ENCODE peak calls at places on chromosomes 7 and 10, in six cellular contexts. One of them, this sample, is unnamed.

GRCh38 chr7:80924090-80924489 is 5.2 kb upstream of the SEMA3C start:
- DNase-seq in mammary epithelial cell: no peak
- DNase-seq in keratinocyte: no peak
- DNase-seq in foreskin fibroblast: no peak
- DNase-seq in dorsolateral prefrontal cortex: no peak
- DNase-seq in progenitor cell of endocrine pancreas: no peak
- DNase-seq in this sample: no peak

GRCh38 chr7:36141351-36141750 is 11.7 kb upstream of the EEPD1 start:
- DNase-seq in keratinocyte: no peak
- DNase-seq in mammary epithelial cell: no peak
- DNase-seq in foreskin fibroblast: no peak
- DNase-seq in dorsolateral prefrontal cortex: no peak
- DNase-seq in progenitor cell of endocrine pancreas: no peak
- DNase-seq in this sample: no peak

GRCh38 chr10:112535432-112536038 is 88.5 kb downstream of the VTI1A start:
- DNase-seq in progenitor cell of endocrine pancreas: no peak
- DNase-seq in mammary epithelial cell: no peak
- DNase-seq in foreskin fibroblast: no peak
- DNase-seq in dorsolateral prefrontal cortex: no peak
- DNase-seq in keratinocyte: no peak
- DNase-seq in this sample: no peak

GRCh38 chr10:116522803-116523381 is 22.8 kb upstream of the PNLIP start:
- DNase-seq in dorsolateral prefrontal cortex: no peak
- DNase-seq in keratinocyte: no peak
- DNase-seq in foreskin fibroblast: no peak
- DNase-seq in mammary epithelial cell: no peak
- DNase-seq in progenitor cell of endocrine pancreas: no peak
- DNase-seq in this sample: no peak

GRCh38 chr7:45389073-45389872 is 184.9 kb upstream of the ADCY1 start:
- DNase-seq in mammary epithelial cell: no peak
- DNase-seq in keratinocyte: no peak
- DNase-seq in progenitor cell of endocrine pancreas: no peak
- DNase-seq in foreskin fibroblast: no peak
- DNase-seq in dorsolateral prefrontal cortex: no peak
- DNase-seq in this sample: no peak

GRCh38 chr10:126253613-126254002 is 134.7 kb downstream of the ADAM12 start:
- DNase-seq in foreskin fibroblast: no peak
- DNase-seq in dorsolateral prefrontal cortex: no peak
- DNase-seq in keratinocyte: peak
- DNase-seq in mammary epithelial cell: peak
- DNase-seq in progenitor cell of endocrine pancreas: no peak
- DNase-seq in this sample: no peak

GRCh38 chr7:39616138-39616537 is 7.2 kb upstream of the RALA start:
- DNase-seq in keratinocyte: no peak
- DNase-seq in dorsolateral prefrontal cortex: no peak
- DNase-seq in mammary epithelial cell: peak
- DNase-seq in foreskin fibroblast: peak
- DNase-seq in progenitor cell of endocrine pancreas: no peak
- DNase-seq in this sample: no peak

GRCh38 chr10:58017719-58018367 is 249.9 kb downstream of the IPMK start:
- DNase-seq in dorsolateral prefrontal cortex: no peak
- DNase-seq in foreskin fibroblast: peak
- DNase-seq in keratinocyte: no peak
- DNase-seq in progenitor cell of endocrine pancreas: no peak
- DNase-seq in mammary epithelial cell: peak
- DNase-seq in this sample: no peak

GRCh38 chr7:64630496-64630895 is 35.4 kb upstream of the ZNF107 start:
- DNase-seq in dorsolateral prefrontal cortex: no peak
- DNase-seq in mammary epithelial cell: no peak
- DNase-seq in foreskin fibroblast: peak
- DNase-seq in progenitor cell of endocrine pancreas: no peak
- DNase-seq in keratinocyte: no peak
- DNase-seq in this sample: no peak

GRCh38 chr7:36336380-36336779 is 53.3 kb upstream of the ANLN start:
- DNase-seq in progenitor cell of endocrine pancreas: no peak
- DNase-seq in foreskin fibroblast: no peak
- DNase-seq in keratinocyte: no peak
- DNase-seq in mammary epithelial cell: no peak
- DNase-seq in dorsolateral prefrontal cortex: no peak
- DNase-seq in this sample: no peak

GRCh38 chr7:120742370-120742769 is 115.6 kb downstream of the TSPAN12 start:
- DNase-seq in progenitor cell of endocrine pancreas: no peak
- DNase-seq in dorsolateral prefrontal cortex: no peak
- DNase-seq in keratinocyte: no peak
- DNase-seq in foreskin fibroblast: no peak
- DNase-seq in mammary epithelial cell: no peak
- DNase-seq in this sample: no peak

GRCh38 chr7:103988468-103989199 is 824 bp downstream of the RELN start:
- DNase-seq in foreskin fibroblast: peak
- DNase-seq in progenitor cell of endocrine pancreas: no peak
- DNase-seq in mammary epithelial cell: peak
- DNase-seq in dorsolateral prefrontal cortex: no peak
- DNase-seq in keratinocyte: no peak
- DNase-seq in this sample: no peak

GRCh38 chr10:125128397-125129075 is 31.8 kb downstream of the CTBP2 start:
- DNase-seq in keratinocyte: no peak
- DNase-seq in mammary epithelial cell: no peak
- DNase-seq in dorsolateral prefrontal cortex: no peak
- DNase-seq in progenitor cell of endocrine pancreas: no peak
- DNase-seq in foreskin fibroblast: peak
- DNase-seq in this sample: no peak

GRCh38 chr10:108782411-108782810 is 1140.9 kb downstream of the XPNPEP1 start:
- DNase-seq in foreskin fibroblast: peak
- DNase-seq in progenitor cell of endocrine pancreas: no peak
- DNase-seq in mammary epithelial cell: no peak
- DNase-seq in keratinocyte: no peak
- DNase-seq in dorsolateral prefrontal cortex: no peak
- DNase-seq in this sample: no peak

GRCh38 chr7:135670179-135670578 is 7.9 kb downstream of the STMP1 start:
- DNase-seq in progenitor cell of endocrine pancreas: no peak
- DNase-seq in keratinocyte: no peak
- DNase-seq in dorsolateral prefrontal cortex: no peak
- DNase-seq in foreskin fibroblast: peak
- DNase-seq in mammary epithelial cell: peak
- DNase-seq in this sample: no peak

GRCh38 chr10:105288613-105289012 is 647.5 kb downstream of the SORCS3 start:
- DNase-seq in dorsolateral prefrontal cortex: no peak
- DNase-seq in progenitor cell of endocrine pancreas: no peak
- DNase-seq in keratinocyte: no peak
- DNase-seq in mammary epithelial cell: no peak
- DNase-seq in foreskin fibroblast: no peak
- DNase-seq in this sample: no peak

GRCh38 chr10:3907514-3907913 is 122.5 kb upstream of the KLF6 start:
- DNase-seq in mammary epithelial cell: no peak
- DNase-seq in dorsolateral prefrontal cortex: no peak
- DNase-seq in foreskin fibroblast: no peak
- DNase-seq in progenitor cell of endocrine pancreas: no peak
- DNase-seq in keratinocyte: no peak
- DNase-seq in this sample: no peak

GRCh38 chr7:92766461-92767003 is 69.8 kb downstream of the CDK6 start:
- DNase-seq in foreskin fibroblast: peak
- DNase-seq in keratinocyte: no peak
- DNase-seq in mammary epithelial cell: peak
- DNase-seq in progenitor cell of endocrine pancreas: no peak
- DNase-seq in dorsolateral prefrontal cortex: no peak
- DNase-seq in this sample: no peak

GRCh38 chr10:69786791-69787190 is 14.9 kb upstream of the COL13A1 start:
- DNase-seq in foreskin fibroblast: peak
- DNase-seq in mammary epithelial cell: peak
- DNase-seq in progenitor cell of endocrine pancreas: no peak
- DNase-seq in keratinocyte: no peak
- DNase-seq in dorsolateral prefrontal cortex: no peak
- DNase-seq in this sample: no peak

GRCh38 chr7:16804674-16805439 is at the start of gene AGR2:
- DNase-seq in foreskin fibroblast: no peak
- DNase-seq in keratinocyte: peak
- DNase-seq in progenitor cell of endocrine pancreas: no peak
- DNase-seq in dorsolateral prefrontal cortex: no peak
- DNase-seq in mammary epithelial cell: peak
- DNase-seq in this sample: no peak

GRCh38 chr10:62747195-62747594 is 57.3 kb upstream of the ADO start:
- DNase-seq in keratinocyte: no peak
- DNase-seq in progenitor cell of endocrine pancreas: no peak
- DNase-seq in foreskin fibroblast: peak
- DNase-seq in dorsolateral prefrontal cortex: no peak
- DNase-seq in mammary epithelial cell: no peak
- DNase-seq in this sample: no peak

GRCh38 chr10:114624941-114625780 is 32.9 kb downstream of the ABLIM1 start:
- DNase-seq in mammary epithelial cell: peak
- DNase-seq in foreskin fibroblast: peak
- DNase-seq in keratinocyte: no peak
- DNase-seq in dorsolateral prefrontal cortex: no peak
- DNase-seq in progenitor cell of endocrine pancreas: no peak
- DNase-seq in this sample: no peak

GRCh38 chr7:157808042-157808441 is 471.2 kb downstream of the DNAJB6 start:
- DNase-seq in dorsolateral prefrontal cortex: no peak
- DNase-seq in keratinocyte: no peak
- DNase-seq in progenitor cell of endocrine pancreas: no peak
- DNase-seq in foreskin fibroblast: no peak
- DNase-seq in mammary epithelial cell: no peak
- DNase-seq in this sample: no peak

GRCh38 chr10:23512355-23513058 is 73.6 kb downstream of the OTUD1 start:
- DNase-seq in foreskin fibroblast: peak
- DNase-seq in mammary epithelial cell: peak
- DNase-seq in progenitor cell of endocrine pancreas: no peak
- DNase-seq in keratinocyte: no peak
- DNase-seq in dorsolateral prefrontal cortex: no peak
- DNase-seq in this sample: no peak

GRCh38 chr7:24877790-24878311 is 102.1 kb downstream of the OSBPL3 start:
- DNase-seq in foreskin fibroblast: peak
- DNase-seq in keratinocyte: no peak
- DNase-seq in dorsolateral prefrontal cortex: no peak
- DNase-seq in mammary epithelial cell: no peak
- DNase-seq in progenitor cell of endocrine pancreas: no peak
- DNase-seq in this sample: peak

GRCh38 chr10:132322621-132323048 is 9.4 kb upstream of the LRRC27 start:
- DNase-seq in dorsolateral prefrontal cortex: no peak
- DNase-seq in foreskin fibroblast: peak
- DNase-seq in keratinocyte: no peak
- DNase-seq in progenitor cell of endocrine pancreas: no peak
- DNase-seq in mammary epithelial cell: no peak
- DNase-seq in this sample: no peak
- TF ChIP-seq CTCF in dorsolateral prefrontal cortex: no peak
- TF ChIP-seq CTCF in foreskin fibroblast: peak
- TF ChIP-seq CTCF in keratinocyte: no peak
- TF ChIP-seq CTCF in progenitor cell of endocrine pancreas: no peak
- TF ChIP-seq CTCF in mammary epithelial cell: no peak
- TF ChIP-seq CTCF in this sample: no peak

GRCh38 chr7:51732951-51733350 is 416.3 kb upstream of the COBL start:
- DNase-seq in foreskin fibroblast: no peak
- DNase-seq in keratinocyte: no peak
- DNase-seq in mammary epithelial cell: no peak
- DNase-seq in progenitor cell of endocrine pancreas: no peak
- DNase-seq in dorsolateral prefrontal cortex: no peak
- DNase-seq in this sample: no peak
- TF ChIP-seq CTCF in foreskin fibroblast: no peak
- TF ChIP-seq CTCF in keratinocyte: no peak
- TF ChIP-seq CTCF in mammary epithelial cell: no peak
- TF ChIP-seq CTCF in progenitor cell of endocrine pancreas: peak
- TF ChIP-seq CTCF in dorsolateral prefrontal cortex: peak
- TF ChIP-seq CTCF in this sample: no peak

GRCh38 chr10:132820056-132820455 is 34.1 kb upstream of the NKX6-2 start:
- DNase-seq in dorsolateral prefrontal cortex: peak
- DNase-seq in keratinocyte: no peak
- DNase-seq in foreskin fibroblast: no peak
- DNase-seq in mammary epithelial cell: no peak
- DNase-seq in progenitor cell of endocrine pancreas: no peak
- DNase-seq in this sample: no peak

GRCh38 chr10:132813560-132814468 is 27.9 kb upstream of the NKX6-2 start:
- DNase-seq in progenitor cell of endocrine pancreas: no peak
- DNase-seq in foreskin fibroblast: no peak
- DNase-seq in keratinocyte: no peak
- DNase-seq in dorsolateral prefrontal cortex: peak
- DNase-seq in mammary epithelial cell: no peak
- DNase-seq in this sample: no peak

GRCh38 chr10:132815161-132815857 is 29.4 kb upstream of the NKX6-2 start:
- DNase-seq in dorsolateral prefrontal cortex: peak
- DNase-seq in keratinocyte: no peak
- DNase-seq in mammary epithelial cell: no peak
- DNase-seq in progenitor cell of endocrine pancreas: no peak
- DNase-seq in foreskin fibroblast: no peak
- DNase-seq in this sample: no peak

GRCh38 chr10:132814469-132814856 is 28.5 kb upstream of the NKX6-2 start:
- DNase-seq in foreskin fibroblast: no peak
- DNase-seq in dorsolateral prefrontal cortex: peak
- DNase-seq in progenitor cell of endocrine pancreas: no peak
- DNase-seq in mammary epithelial cell: no peak
- DNase-seq in keratinocyte: no peak
- DNase-seq in this sample: no peak

DNA sequence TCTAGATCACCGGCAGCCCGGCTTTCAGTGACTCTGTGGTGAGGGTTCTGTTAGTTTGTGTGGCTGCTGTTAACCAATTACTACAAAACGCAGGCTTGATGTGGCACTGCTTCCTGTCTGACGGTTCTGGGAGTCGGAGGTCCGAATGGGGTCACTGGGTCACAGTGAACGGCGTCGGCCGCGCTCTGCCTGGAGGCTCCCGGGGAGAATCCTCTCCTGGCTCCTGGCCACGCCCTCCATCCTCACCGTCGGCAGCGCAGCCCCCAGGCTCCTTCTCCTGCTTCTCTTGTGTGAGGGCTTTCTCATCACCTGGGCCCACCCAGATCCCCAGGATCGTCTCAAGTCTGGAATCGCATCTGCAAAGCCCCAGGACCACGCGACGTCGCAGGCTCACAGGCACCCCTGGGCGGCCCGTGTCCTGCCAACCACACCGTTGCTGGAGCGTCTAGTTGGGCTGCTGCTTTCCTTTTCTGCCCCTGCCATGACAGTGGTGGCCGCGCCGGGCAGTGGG is 31.8 kb upstream of the NKX6-2 start:
- DNase-seq in foreskin fibroblast: no peak
- DNase-seq in mammary epithelial cell: no peak
- DNase-seq in keratinocyte: no peak
- DNase-seq in progenitor cell of endocrine pancreas: no peak
- DNase-seq in dorsolateral prefrontal cortex: peak
- DNase-seq in this sample: no peak
- TF ChIP-seq CTCF in foreskin fibroblast: no peak
- TF ChIP-seq CTCF in mammary epithelial cell: no peak
- TF ChIP-seq CTCF in keratinocyte: no peak
- TF ChIP-seq CTCF in progenitor cell of endocrine pancreas: no peak
- TF ChIP-seq CTCF in dorsolateral prefrontal cortex: no peak
- TF ChIP-seq CTCF in this sample: no peak

GRCh38 chr7:44217852-44218402 is 17.1 kb downstream of the YKT6 start:
- DNase-seq in dorsolateral prefrontal cortex: peak
- DNase-seq in mammary epithelial cell: no peak
- DNase-seq in foreskin fibroblast: no peak
- DNase-seq in keratinocyte: no peak
- DNase-seq in progenitor cell of endocrine pancreas: no peak
- DNase-seq in this sample: no peak

GRCh38 chr7:44219371-44220045 is 18.7 kb downstream of the YKT6 start:
- DNase-seq in mammary epithelial cell: no peak
- DNase-seq in dorsolateral prefrontal cortex: peak
- DNase-seq in progenitor cell of endocrine pancreas: no peak
- DNase-seq in foreskin fibroblast: peak
- DNase-seq in keratinocyte: no peak
- DNase-seq in this sample: no peak

GRCh38 chr7:44217133-44217714 is 16.4 kb downstream of the YKT6 start:
- DNase-seq in keratinocyte: no peak
- DNase-seq in foreskin fibroblast: no peak
- DNase-seq in progenitor cell of endocrine pancreas: no peak
- DNase-seq in dorsolateral prefrontal cortex: peak
- DNase-seq in mammary epithelial cell: no peak
- DNase-seq in this sample: no peak

GRCh38 chr7:44220046-44220720 is 19.4 kb downstream of the YKT6 start:
- DNase-seq in progenitor cell of endocrine pancreas: no peak
- DNase-seq in mammary epithelial cell: no peak
- DNase-seq in foreskin fibroblast: no peak
- DNase-seq in dorsolateral prefrontal cortex: peak
- DNase-seq in keratinocyte: no peak
- DNase-seq in this sample: no peak

GRCh38 chr7:44218418-44219201 is 17.8 kb downstream of the YKT6 start:
- DNase-seq in dorsolateral prefrontal cortex: peak
- DNase-seq in foreskin fibroblast: no peak
- DNase-seq in keratinocyte: no peak
- DNase-seq in progenitor cell of endocrine pancreas: no peak
- DNase-seq in mammary epithelial cell: no peak
- DNase-seq in this sample: no peak
- TF ChIP-seq CTCF in dorsolateral prefrontal cortex: no peak
- TF ChIP-seq CTCF in foreskin fibroblast: no peak
- TF ChIP-seq CTCF in keratinocyte: no peak
- TF ChIP-seq CTCF in progenitor cell of endocrine pancreas: peak
- TF ChIP-seq CTCF in mammary epithelial cell: no peak
- TF ChIP-seq CTCF in this sample: no peak

This sample was measured in GM13977.